ENCODE peak calls at places on chromosomes 6 and 20, in eight cellular contexts. One of them, this sample, is unnamed.

GRCh38 chr20:56554869-56555268 is 21.8 kb downstream of the FAM209B start:
- DNase-seq in sciatic nerve: no peak
- DNase-seq in NCI-H82: peak; percentile 94
- DNase-seq in stimulated activated naive CD8-positive, alpha-beta T cell treated with anti-CD3 and anti-CD28 coated beads, Interleukin-15, amount 100 ng/mL, for 72 hours: no peak
- DNase-seq in A172: peak; percentile 98
- DNase-seq in pulmonary artery endothelial cell: peak; percentile 86
- DNase-seq in heart right ventricle: peak; percentile 81
- DNase-seq in Calu3: peak; percentile 58
- DNase-seq in this sample: peak; percentile 29

GRCh38 chr6:125546827-125547226 is 202.6 kb upstream of the HEY2 start:
- DNase-seq in sciatic nerve: no peak
- DNase-seq in NCI-H82: no peak
- DNase-seq in stimulated activated naive CD8-positive, alpha-beta T cell treated with anti-CD3 and anti-CD28 coated beads, Interleukin-15, amount 100 ng/mL, for 72 hours: no peak
- DNase-seq in A172: peak; percentile 21
- DNase-seq in pulmonary artery endothelial cell: no peak
- DNase-seq in heart right ventricle: no peak
- DNase-seq in Calu3: no peak
- DNase-seq in this sample: no peak

GRCh38 chr20:14498809-14499208 is 161.4 kb upstream of the FLRT3 start:
- DNase-seq in sciatic nerve: no peak
- DNase-seq in NCI-H82: peak; percentile 77
- DNase-seq in stimulated activated naive CD8-positive, alpha-beta T cell treated with anti-CD3 and anti-CD28 coated beads, Interleukin-15, amount 100 ng/mL, for 72 hours: no peak
- DNase-seq in A172: no peak
- DNase-seq in pulmonary artery endothelial cell: no peak
- DNase-seq in heart right ventricle: no peak
- DNase-seq in Calu3: no peak
- DNase-seq in this sample: peak; percentile 50

GRCh38 chr20:10261702-10262101 is 43.1 kb downstream of the SNAP25 start:
- DNase-seq in sciatic nerve: no peak
- DNase-seq in NCI-H82: no peak
- DNase-seq in stimulated activated naive CD8-positive, alpha-beta T cell treated with anti-CD3 and anti-CD28 coated beads, Interleukin-15, amount 100 ng/mL, for 72 hours: no peak
- DNase-seq in A172: no peak
- DNase-seq in pulmonary artery endothelial cell: no peak
- DNase-seq in heart right ventricle: no peak
- DNase-seq in Calu3: no peak
- DNase-seq in this sample: no peak

GRCh38 chr20:46151936-46152335 is 33.8 kb downstream of the CD40 start:
- DNase-seq in sciatic nerve: no peak
- DNase-seq in NCI-H82: peak; percentile 50
- DNase-seq in stimulated activated naive CD8-positive, alpha-beta T cell treated with anti-CD3 and anti-CD28 coated beads, Interleukin-15, amount 100 ng/mL, for 72 hours: no peak
- DNase-seq in A172: no peak
- DNase-seq in pulmonary artery endothelial cell: no peak
- DNase-seq in heart right ventricle: no peak
- DNase-seq in Calu3: peak; percentile 36
- DNase-seq in this sample: peak; percentile 50

GRCh38 chr6:87628881-87629280 is 38.9 kb downstream of the ORC3 start:
- DNase-seq in sciatic nerve: no peak
- DNase-seq in NCI-H82: no peak
- DNase-seq in stimulated activated naive CD8-positive, alpha-beta T cell treated with anti-CD3 and anti-CD28 coated beads, Interleukin-15, amount 100 ng/mL, for 72 hours: no peak
- DNase-seq in A172: no peak
- DNase-seq in pulmonary artery endothelial cell: no peak
- DNase-seq in heart right ventricle: no peak
- DNase-seq in Calu3: no peak
- DNase-seq in this sample: no peak

GRCh38 chr6:150266963-150267685 is 101.7 kb upstream of the IYD start:
- DNase-seq in sciatic nerve: no peak
- DNase-seq in NCI-H82: no peak
- DNase-seq in stimulated activated naive CD8-positive, alpha-beta T cell treated with anti-CD3 and anti-CD28 coated beads, Interleukin-15, amount 100 ng/mL, for 72 hours: no peak
- DNase-seq in A172: no peak
- DNase-seq in pulmonary artery endothelial cell: no peak
- DNase-seq in heart right ventricle: no peak
- DNase-seq in Calu3: no peak
- DNase-seq in this sample: no peak

GRCh38 chr6:17021539-17021889 is 80.3 kb upstream of the STMND1 start:
- DNase-seq in sciatic nerve: no peak
- DNase-seq in NCI-H82: no peak
- DNase-seq in stimulated activated naive CD8-positive, alpha-beta T cell treated with anti-CD3 and anti-CD28 coated beads, Interleukin-15, amount 100 ng/mL, for 72 hours: no peak
- DNase-seq in A172: no peak
- DNase-seq in pulmonary artery endothelial cell: no peak
- DNase-seq in heart right ventricle: no peak
- DNase-seq in Calu3: no peak
- DNase-seq in this sample: no peak

GRCh38 chr20:63093966-63094766 is 87.4 kb upstream of the BHLHE23 start:
- DNase-seq in sciatic nerve: no peak
- DNase-seq in NCI-H82: no peak
- DNase-seq in stimulated activated naive CD8-positive, alpha-beta T cell treated with anti-CD3 and anti-CD28 coated beads, Interleukin-15, amount 100 ng/mL, for 72 hours: no peak
- DNase-seq in A172: no peak
- DNase-seq in pulmonary artery endothelial cell: no peak
- DNase-seq in heart right ventricle: no peak
- DNase-seq in Calu3: no peak
- DNase-seq in this sample: peak; percentile 4

GRCh38 chr6:125255201-125255600 is 46.6 kb downstream of the HDDC2 start:
- DNase-seq in sciatic nerve: no peak
- DNase-seq in NCI-H82: no peak
- DNase-seq in stimulated activated naive CD8-positive, alpha-beta T cell treated with anti-CD3 and anti-CD28 coated beads, Interleukin-15, amount 100 ng/mL, for 72 hours: no peak
- DNase-seq in A172: no peak
- DNase-seq in pulmonary artery endothelial cell: no peak
- DNase-seq in heart right ventricle: no peak
- DNase-seq in Calu3: no peak
- DNase-seq in this sample: no peak